ENCODE peak calls at places on chromosomes 6 and 20, in six cellular contexts. One of them, this sample, is unnamed.

GRCh38 chr20:21184810-21185209 is 58.9 kb downstream of the KIZ start:
- DNase-seq in stimulated activated CD8-positive, alpha-beta memory T cell treated with anti-CD3 and anti-CD28 coated beads, Interleukin-12 subunit alpha, Interleukin-12 subunit beta, amount 100 ng/mL, for 4 hours: no peak
- DNase-seq in hepatic stellate cell: no peak
- DNase-seq in Kasumi-1: no peak
- DNase-seq in cardiac muscle cell: no peak
- DNase-seq in spleen: no peak
- DNase-seq in this sample: no peak

GRCh38 chr6:81808834-81809598 is 56.5 kb upstream of the TENT5A start:
- DNase-seq in cardiac muscle cell: no peak
- DNase-seq in hepatic stellate cell: no peak
- DNase-seq in Kasumi-1: peak; percentile 93
- DNase-seq in spleen: no peak
- DNase-seq in stimulated activated CD8-positive, alpha-beta memory T cell treated with anti-CD3 and anti-CD28 coated beads, Interleukin-12 subunit alpha, Interleukin-12 subunit beta, amount 100 ng/mL, for 4 hours: no peak
- DNase-seq in this sample: no peak

GRCh38 chr6:127933137-127933536 is 32.3 kb upstream of the THEMIS start:
- DNase-seq in stimulated activated CD8-positive, alpha-beta memory T cell treated with anti-CD3 and anti-CD28 coated beads, Interleukin-12 subunit alpha, Interleukin-12 subunit beta, amount 100 ng/mL, for 4 hours: no peak
- DNase-seq in hepatic stellate cell: no peak
- DNase-seq in spleen: no peak
- DNase-seq in Kasumi-1: no peak
- DNase-seq in cardiac muscle cell: no peak
- DNase-seq in this sample: no peak

GRCh38 chr20:48401359-48401758 is 426.4 kb downstream of the PREX1 start:
- DNase-seq in cardiac muscle cell: no peak
- DNase-seq in stimulated activated CD8-positive, alpha-beta memory T cell treated with anti-CD3 and anti-CD28 coated beads, Interleukin-12 subunit alpha, Interleukin-12 subunit beta, amount 100 ng/mL, for 4 hours: no peak
- DNase-seq in spleen: no peak
- DNase-seq in hepatic stellate cell: no peak
- DNase-seq in Kasumi-1: no peak
- DNase-seq in this sample: no peak

GRCh38 chr20:44422083-44422482 is 53.6 kb upstream of the TTPAL start:
- DNase-seq in stimulated activated CD8-positive, alpha-beta memory T cell treated with anti-CD3 and anti-CD28 coated beads, Interleukin-12 subunit alpha, Interleukin-12 subunit beta, amount 100 ng/mL, for 4 hours: no peak
- DNase-seq in Kasumi-1: no peak
- DNase-seq in cardiac muscle cell: no peak
- DNase-seq in hepatic stellate cell: no peak
- DNase-seq in spleen: no peak
- DNase-seq in this sample: peak; percentile 54

GRCh38 chr6:19869464-19869863 is 32.3 kb downstream of the ID4 start:
- DNase-seq in Kasumi-1: no peak
- DNase-seq in cardiac muscle cell: no peak
- DNase-seq in hepatic stellate cell: no peak
- DNase-seq in spleen: no peak
- DNase-seq in stimulated activated CD8-positive, alpha-beta memory T cell treated with anti-CD3 and anti-CD28 coated beads, Interleukin-12 subunit alpha, Interleukin-12 subunit beta, amount 100 ng/mL, for 4 hours: no peak
- DNase-seq in this sample: no peak

GRCh38 chr20:22403860-22404608 is 180.3 kb downstream of the FOXA2 start:
- DNase-seq in hepatic stellate cell: no peak
- DNase-seq in spleen: no peak
- DNase-seq in stimulated activated CD8-positive, alpha-beta memory T cell treated with anti-CD3 and anti-CD28 coated beads, Interleukin-12 subunit alpha, Interleukin-12 subunit beta, amount 100 ng/mL, for 4 hours: no peak
- DNase-seq in cardiac muscle cell: peak; percentile 5
- DNase-seq in Kasumi-1: no peak
- DNase-seq in this sample: no peak

GRCh38 chr20:44643596-44644383 is 7.7 kb downstream of the ADA start:
- DNase-seq in spleen: peak; percentile 84
- DNase-seq in stimulated activated CD8-positive, alpha-beta memory T cell treated with anti-CD3 and anti-CD28 coated beads, Interleukin-12 subunit alpha, Interleukin-12 subunit beta, amount 100 ng/mL, for 4 hours: no peak
- DNase-seq in cardiac muscle cell: peak; percentile 41
- DNase-seq in Kasumi-1: peak; percentile 36
- DNase-seq in hepatic stellate cell: peak; percentile 66
- DNase-seq in this sample: peak; percentile 64

GRCh38 chr6:42925248-42925857 is 3.9 kb upstream of the CNPY3 start:
- DNase-seq in cardiac muscle cell: no peak
- DNase-seq in hepatic stellate cell: no peak
- DNase-seq in spleen: no peak
- DNase-seq in Kasumi-1: no peak
- DNase-seq in stimulated activated CD8-positive, alpha-beta memory T cell treated with anti-CD3 and anti-CD28 coated beads, Interleukin-12 subunit alpha, Interleukin-12 subunit beta, amount 100 ng/mL, for 4 hours: no peak
- DNase-seq in this sample: no peak

GRCh38 chr20:61682998-61683681 is 382.5 kb downstream of the TAF4 start:
- DNase-seq in hepatic stellate cell: no peak
- DNase-seq in stimulated activated CD8-positive, alpha-beta memory T cell treated with anti-CD3 and anti-CD28 coated beads, Interleukin-12 subunit alpha, Interleukin-12 subunit beta, amount 100 ng/mL, for 4 hours: no peak
- DNase-seq in spleen: no peak
- DNase-seq in cardiac muscle cell: no peak
- DNase-seq in Kasumi-1: no peak
- DNase-seq in this sample: no peak

GRCh38 chr6:139373928-139374356 is 506 bp downstream of the CITED2 start:
- DNase-seq in hepatic stellate cell: no peak
- DNase-seq in spleen: no peak
- DNase-seq in Kasumi-1: peak; percentile 88
- DNase-seq in cardiac muscle cell: no peak
- DNase-seq in stimulated activated CD8-positive, alpha-beta memory T cell treated with anti-CD3 and anti-CD28 coated beads, Interleukin-12 subunit alpha, Interleukin-12 subunit beta, amount 100 ng/mL, for 4 hours: no peak
- DNase-seq in this sample: no peak